ENCODE peak calls at places on chromosomes 11 and 22, in five cellular contexts. One of them, this sample, is unnamed.

GRCh38 chr22:24592846-24593809 is at the start of gene LRRC75B:
- DNase-seq in SK-N-SH: peak; percentile 99
- DNase-seq in GM23248: peak; percentile 88
- DNase-seq in GM23338: peak; percentile 92
- DNase-seq in MM.1S: peak; percentile 34
- DNase-seq in this sample: peak; percentile 90

GRCh38 chr11:94675239-94675638 is 92.9 kb upstream of the AMOTL1 start:
- DNase-seq in SK-N-SH: no peak
- DNase-seq in GM23248: no peak
- DNase-seq in GM23338: no peak
- DNase-seq in MM.1S: no peak
- DNase-seq in this sample: no peak

GRCh38 chr11:847876-848275 is 5.2 kb downstream of the TSPAN4 start:
- DNase-seq in SK-N-SH: no peak
- DNase-seq in GM23248: no peak
- DNase-seq in GM23338: no peak
- DNase-seq in MM.1S: no peak
- DNase-seq in this sample: no peak

GRCh38 chr22:34998921-34999320 is 67.0 kb upstream of the ISX start:
- DNase-seq in SK-N-SH: no peak
- DNase-seq in GM23248: no peak
- DNase-seq in GM23338: no peak
- DNase-seq in MM.1S: no peak
- DNase-seq in this sample: no peak

GRCh38 chr22:32574957-32575893 is 100.6 kb downstream of the FBXO7 start:
- DNase-seq in SK-N-SH: peak; percentile 46
- DNase-seq in GM23248: no peak
- DNase-seq in GM23338: peak; percentile 12
- DNase-seq in MM.1S: no peak
- DNase-seq in this sample: peak; percentile 45

GRCh38 chr11:64583296-64584262 is 7.4 kb upstream of the SLC22A12 start:
- DNase-seq in SK-N-SH: no peak
- DNase-seq in GM23248: peak; percentile 68
- DNase-seq in GM23338: no peak
- DNase-seq in MM.1S: no peak
- DNase-seq in this sample: no peak

GRCh38 chr11:25970726-25971508 is 361.0 kb upstream of the ANO3 start:
- DNase-seq in SK-N-SH: no peak
- DNase-seq in GM23248: no peak
- DNase-seq in GM23338: peak; percentile 51
- DNase-seq in MM.1S: no peak
- DNase-seq in this sample: no peak

GRCh38 chr11:94910779-94911178 is 62.6 kb downstream of the CWC15 start:
- DNase-seq in SK-N-SH: no peak
- DNase-seq in GM23248: peak; percentile 88
- DNase-seq in GM23338: no peak
- DNase-seq in MM.1S: no peak
- DNase-seq in this sample: no peak

GRCh38 chr11:61567286-61568061 is 13.4 kb downstream of the SYT7 start:
- DNase-seq in SK-N-SH: peak; percentile 63
- DNase-seq in GM23248: peak; percentile 85
- DNase-seq in GM23338: peak; percentile 92
- DNase-seq in MM.1S: peak; percentile 82
- DNase-seq in this sample: peak; percentile 95

GRCh38 chr22:20522828-20523117 is 15.4 kb downstream of the MED15 start:
- DNase-seq in SK-N-SH: no peak
- DNase-seq in GM23248: no peak
- DNase-seq in GM23338: no peak
- DNase-seq in MM.1S: no peak
- DNase-seq in this sample: no peak

GRCh38 chr11:67648140-67648795 is 2.3 kb downstream of the ACY3 start:
- DNase-seq in SK-N-SH: no peak
- DNase-seq in GM23248: peak; percentile 22
- DNase-seq in GM23338: peak; percentile 85
- DNase-seq in MM.1S: peak; percentile 85
- DNase-seq in this sample: peak; percentile 77

GRCh38 chr22:36221799-36222751 is 17.3 kb downstream of the APOL2 start:
- DNase-seq in SK-N-SH: peak; percentile 57
- DNase-seq in GM23248: peak; percentile 55
- DNase-seq in GM23338: peak; percentile 86
- DNase-seq in MM.1S: peak; percentile 63
- DNase-seq in this sample: peak; percentile 81

GRCh38 chr11:7558046-7558445 is 44.2 kb downstream of the PPFIBP2 start:
- DNase-seq in SK-N-SH: no peak
- DNase-seq in GM23248: no peak
- DNase-seq in GM23338: no peak
- DNase-seq in MM.1S: no peak
- DNase-seq in this sample: no peak

GRCh38 chr11:2194877-2195755 is 23.5 kb upstream of the TH start:
- DNase-seq in SK-N-SH: peak; percentile 86
- DNase-seq in GM23248: peak; percentile 62
- DNase-seq in GM23338: peak; percentile 76
- DNase-seq in MM.1S: peak; percentile 27
- DNase-seq in this sample: peak; percentile 81

GRCh38 chr22:37852418-37852817 is 3.2 kb downstream of the EIF3L start:
- DNase-seq in SK-N-SH: no peak
- DNase-seq in GM23248: no peak
- DNase-seq in GM23338: no peak
- DNase-seq in MM.1S: no peak
- DNase-seq in this sample: no peak

GRCh38 chr22:37850801-37851200 is 1.6 kb downstream of the EIF3L start:
- DNase-seq in SK-N-SH: no peak
- DNase-seq in GM23248: no peak
- DNase-seq in GM23338: no peak
- DNase-seq in MM.1S: no peak
- DNase-seq in this sample: no peak

GRCh38 chr22:37849089-37849751 is at the start of gene EIF3L:
- DNase-seq in SK-N-SH: peak; percentile 96
- DNase-seq in GM23248: peak; percentile 97
- DNase-seq in GM23338: peak; percentile 95
- DNase-seq in MM.1S: peak; percentile 90
- DNase-seq in this sample: peak; percentile 90

GRCh38 chr22:37855462-37855861 is 6.2 kb downstream of the EIF3L start:
- DNase-seq in SK-N-SH: no peak
- DNase-seq in GM23248: no peak
- DNase-seq in GM23338: no peak
- DNase-seq in MM.1S: no peak
- DNase-seq in this sample: no peak

GRCh38 chr22:37854946-37855345 is 5.7 kb downstream of the EIF3L start:
- DNase-seq in SK-N-SH: no peak
- DNase-seq in GM23248: no peak
- DNase-seq in GM23338: no peak
- DNase-seq in MM.1S: no peak
- DNase-seq in this sample: no peak
- H3F3A ChIP-seq in SK-N-SH: peaks cover 16% of the 10 kb centered on the region
- H3F3A ChIP-seq in GM23248: peaks cover 9% of the 10 kb centered on the region
- H3F3A ChIP-seq in GM23338: peaks cover 52% of the 10 kb centered on the region
- H3F3A ChIP-seq in MM.1S: peaks cover under 1% of the 10 kb centered on the region
- H3F3A ChIP-seq in this sample: peaks cover 11% of the 10 kb centered on the region

GRCh38 chr22:45686004-45686403 is 14.4 kb downstream of the ATXN10 start:
- DNase-seq in SK-N-SH: no peak
- DNase-seq in GM23248: peak; percentile 72
- DNase-seq in GM23338: no peak
- DNase-seq in MM.1S: no peak
- DNase-seq in this sample: no peak

GRCh38 chr22:45688606-45689080 is 17.0 kb downstream of the ATXN10 start:
- DNase-seq in SK-N-SH: peak; percentile 23
- DNase-seq in GM23248: peak; percentile 88
- DNase-seq in GM23338: no peak
- DNase-seq in MM.1S: no peak
- DNase-seq in this sample: no peak

GRCh38 chr22:45690008-45690407 is 18.4 kb downstream of the ATXN10 start:
- DNase-seq in SK-N-SH: no peak
- DNase-seq in GM23248: no peak
- DNase-seq in GM23338: no peak
- DNase-seq in MM.1S: no peak
- DNase-seq in this sample: no peak

GRCh38 chr22:45686842-45687241 is 15.2 kb downstream of the ATXN10 start:
- DNase-seq in SK-N-SH: no peak
- DNase-seq in GM23248: peak; percentile 68
- DNase-seq in GM23338: no peak
- DNase-seq in MM.1S: no peak
- DNase-seq in this sample: no peak

GRCh38 chr22:45689195-45689594 is 17.6 kb downstream of the ATXN10 start:
- DNase-seq in SK-N-SH: no peak
- DNase-seq in GM23248: no peak
- DNase-seq in GM23338: no peak
- DNase-seq in MM.1S: no peak
- DNase-seq in this sample: no peak
- H3F3A ChIP-seq in SK-N-SH: peaks cover 58% of the 10 kb centered on the region
- H3F3A ChIP-seq in GM23248: peaks cover 68% of the 10 kb centered on the region
- H3F3A ChIP-seq in GM23338: no peaks in the 10 kb centered on the region
- H3F3A ChIP-seq in MM.1S: no peaks in the 10 kb centered on the region
- H3F3A ChIP-seq in this sample: no peaks in the 10 kb centered on the region

GRCh38 chr11:120499859-120500258 is 11.7 kb upstream of the GRIK4 start:
- DNase-seq in SK-N-SH: no peak
- DNase-seq in GM23248: no peak
- DNase-seq in GM23338: no peak
- DNase-seq in MM.1S: peak; percentile 69
- DNase-seq in this sample: no peak

GRCh38 chr11:120501440-120501839 is 10.1 kb upstream of the GRIK4 start:
- DNase-seq in SK-N-SH: no peak
- DNase-seq in GM23248: no peak
- DNase-seq in GM23338: no peak
- DNase-seq in MM.1S: no peak
- DNase-seq in this sample: no peak

GRCh38 chr11:120500414-120500936 is 11.1 kb upstream of the GRIK4 start:
- DNase-seq in SK-N-SH: no peak
- DNase-seq in GM23248: peak; percentile 78
- DNase-seq in GM23338: peak; percentile 70
- DNase-seq in MM.1S: no peak
- DNase-seq in this sample: peak; percentile 29

GRCh38 chr11:120501976-120502755 is 9.4 kb upstream of the GRIK4 start:
- DNase-seq in SK-N-SH: no peak
- DNase-seq in GM23248: no peak
- DNase-seq in GM23338: no peak
- DNase-seq in MM.1S: no peak
- DNase-seq in this sample: no peak

DNA sequence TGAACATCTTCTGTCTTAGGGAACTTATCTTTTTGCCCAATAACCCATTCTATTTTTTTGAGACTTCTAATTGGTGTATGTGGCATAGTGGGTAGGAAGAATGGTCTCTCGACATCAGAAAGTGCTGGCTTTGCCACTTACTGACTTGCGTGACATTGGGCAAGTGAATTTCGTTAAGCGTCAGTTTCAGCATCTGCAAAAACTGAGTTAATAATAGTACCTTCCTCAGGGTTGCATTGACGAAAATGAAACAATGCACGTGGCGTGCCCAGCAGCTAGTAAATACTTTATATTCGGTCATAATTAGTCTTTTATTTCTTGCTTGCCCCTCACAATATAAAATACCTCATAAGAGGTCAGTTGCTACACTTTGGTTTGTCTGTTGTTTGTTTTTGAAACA is 12.5 kb upstream of the GRIK4 start:
- DNase-seq in SK-N-SH: no peak
- DNase-seq in GM23248: no peak
- DNase-seq in GM23338: no peak
- DNase-seq in MM.1S: peak; percentile 86
- DNase-seq in this sample: no peak
- H3F3A ChIP-seq in SK-N-SH: peaks cover 5% of the 10 kb centered on the region
- H3F3A ChIP-seq in GM23248: peaks cover 31% of the 10 kb centered on the region
- H3F3A ChIP-seq in GM23338: no peaks in the 10 kb centered on the region
- H3F3A ChIP-seq in MM.1S: peaks cover 32% of the 10 kb centered on the region
- H3F3A ChIP-seq in this sample: peaks cover 29% of the 10 kb centered on the region

GRCh38 chr11:77820565-77821348 is at the start of the genes AAMDC and RSF1:
- DNase-seq in SK-N-SH: peak; percentile 93
- DNase-seq in GM23248: peak; percentile 100
- DNase-seq in GM23338: peak; percentile 98
- DNase-seq in MM.1S: peak; percentile 96
- DNase-seq in this sample: peak; percentile 99

GRCh38 chr11:77819411-77819920 is 1.1 kb downstream of the RSF1 start:
- DNase-seq in SK-N-SH: peak; percentile 78
- DNase-seq in GM23248: peak; percentile 94
- DNase-seq in GM23338: peak; percentile 88
- DNase-seq in MM.1S: peak; percentile 84
- DNase-seq in this sample: peak; percentile 91

GRCh38 chr11:77821349-77821851 is 456 bp downstream of the AAMDC start:
- DNase-seq in SK-N-SH: peak; percentile 51
- DNase-seq in GM23248: peak; percentile 65
- DNase-seq in GM23338: peak; percentile 67
- DNase-seq in MM.1S: peak; percentile 13
- DNase-seq in this sample: no peak

GRCh38 chr11:77819921-77820564 is 479 bp downstream of the RSF1 start:
- DNase-seq in SK-N-SH: peak; percentile 68
- DNase-seq in GM23248: peak; percentile 65
- DNase-seq in GM23338: peak; percentile 83
- DNase-seq in MM.1S: peak; percentile 10
- DNase-seq in this sample: peak; percentile 80

GRCh38 chr11:77823775-77824174 is 2.8 kb downstream of the AAMDC start:
- DNase-seq in SK-N-SH: no peak
- DNase-seq in GM23248: peak; percentile 53
- DNase-seq in GM23338: no peak
- DNase-seq in MM.1S: no peak
- DNase-seq in this sample: no peak
- H3F3A ChIP-seq in SK-N-SH: peaks cover 8% of the 10 kb centered on the region
- H3F3A ChIP-seq in GM23248: peaks cover 18% of the 10 kb centered on the region
- H3F3A ChIP-seq in GM23338: peaks cover 7% of the 10 kb centered on the region
- H3F3A ChIP-seq in MM.1S: peaks cover 11% of the 10 kb centered on the region
- H3F3A ChIP-seq in this sample: peaks cover 29% of the 10 kb centered on the region

GRCh38 chr11:59141191-59141590 is 1.5 kb upstream of the FAM111A start:
- DNase-seq in SK-N-SH: no peak
- DNase-seq in GM23248: no peak
- DNase-seq in GM23338: no peak
- DNase-seq in MM.1S: no peak
- DNase-seq in this sample: no peak
- H3F3A ChIP-seq in SK-N-SH: peaks cover 20% of the 10 kb centered on the region
- H3F3A ChIP-seq in GM23248: peaks cover 46% of the 10 kb centered on the region
- H3F3A ChIP-seq in GM23338: peaks cover 7% of the 10 kb centered on the region
- H3F3A ChIP-seq in MM.1S: peaks cover 30% of the 10 kb centered on the region
- H3F3A ChIP-seq in this sample: peaks cover 27% of the 10 kb centered on the region

GRCh38 chr22:41933411-41934177 is 7.0 kb upstream of the TNFRSF13C start:
- DNase-seq in SK-N-SH: no peak
- DNase-seq in GM23248: no peak
- DNase-seq in GM23338: no peak
- DNase-seq in MM.1S: no peak
- DNase-seq in this sample: no peak

GRCh38 chr22:41934284-41935014 is 7.8 kb upstream of the TNFRSF13C start:
- DNase-seq in SK-N-SH: no peak
- DNase-seq in GM23248: no peak
- DNase-seq in GM23338: no peak
- DNase-seq in MM.1S: no peak
- DNase-seq in this sample: no peak

GRCh38 chr22:41936894-41937169 is 10.1 kb downstream of the CENPM start:
- DNase-seq in SK-N-SH: no peak
- DNase-seq in GM23248: no peak
- DNase-seq in GM23338: no peak
- DNase-seq in MM.1S: no peak
- DNase-seq in this sample: no peak

GRCh38 chr22:41932353-41932752 is 5.7 kb upstream of the TNFRSF13C start:
- DNase-seq in SK-N-SH: no peak
- DNase-seq in GM23248: no peak
- DNase-seq in GM23338: no peak
- DNase-seq in MM.1S: no peak
- DNase-seq in this sample: no peak

GRCh38 chr22:41935015-41935908 is 8.7 kb upstream of the TNFRSF13C start:
- DNase-seq in SK-N-SH: no peak
- DNase-seq in GM23248: no peak
- DNase-seq in GM23338: no peak
- DNase-seq in MM.1S: no peak
- DNase-seq in this sample: no peak
- H3F3A ChIP-seq in SK-N-SH: no peaks in the 10 kb centered on the region
- H3F3A ChIP-seq in GM23248: peaks cover 5% of the 10 kb centered on the region
- H3F3A ChIP-seq in GM23338: peaks cover 5% of the 10 kb centered on the region
- H3F3A ChIP-seq in MM.1S: peaks cover 14% of the 10 kb centered on the region
- H3F3A ChIP-seq in this sample: peaks cover 6% of the 10 kb centered on the region